ENCODE peak calls at places on chromosomes 4 and X, in four cellular contexts. N, B, O and D are unnamed samples.

GRCh38 chrX:28177202-28177601 is 196.0 kb upstream of the DCAF8L1 start:
- DNase-seq in B (no peak), N (peak; percentile 58), O (no peak), D (no peak)

GRCh38 chr4:180828455-180829018 is 1414.7 kb upstream of the TENM3 start:
- DNase-seq in N (no peak), O (no peak), B (no peak), D (peak; percentile 25)

GRCh38 chr4:103375278-103375677 is 177.1 kb upstream of the CENPE start:
- DNase-seq in B (no peak), N (no peak), O (no peak), D (no peak)

GRCh38 chr4:88007304-88008132 is at the start of gene PKD2:
- DNase-seq in N (peak; percentile 84), O (no peak), B (peak; percentile 85), D (no peak)

GRCh38 chr4:24521544-24521943 is 62.8 kb downstream of the DHX15 start:
- DNase-seq in O (no peak), B (no peak), N (no peak), D (no peak)

GRCh38 chrX:38347136-38347535 is 5.3 kb upstream of the OTC start:
- DNase-seq in O (no peak), N (no peak), B (no peak), D (no peak)

GRCh38 chr4:66572949-66573348 is 902.7 kb upstream of the EPHA5 start:
- DNase-seq in O (no peak), N (no peak), B (no peak), D (no peak)

GRCh38 chr4:140095694-140096482 is 58.1 kb downstream of the MAML3 start:
- DNase-seq in O (no peak), B (no peak), N (no peak), D (no peak)

GRCh38 chr4:69999420-69999819 is 3.7 kb downstream of the STATH start:
- DNase-seq in N (no peak), O (no peak), B (no peak), D (no peak)

GRCh38 chr4:174352405-174352804 is 68.7 kb downstream of the CEP44 start:
- DNase-seq in N (no peak), O (no peak), B (no peak), D (no peak)

GRCh38 chrX:69020316-69020715 is 144.9 kb downstream of the PJA1 start:
- DNase-seq in B (no peak), N (no peak), O (no peak), D (no peak)

GRCh38 chr4:108256538-108256937 is 87.8 kb upstream of the LEF1 start:
- DNase-seq in N (no peak), B (no peak), O (no peak), D (no peak)

GRCh38 chrX:57083143-57083542 is 38.2 kb downstream of the SPIN2B start:
- DNase-seq in N (peak; percentile 19), O (no peak), B (no peak), D (no peak)

GRCh38 chrX:11321986-11322385 is 28.8 kb downstream of the AMELX start:
- DNase-seq in B (no peak), O (no peak), N (no peak), D (no peak)

GRCh38 chrX:86806786-86807185 is 658.5 kb downstream of the DACH2 start:
- DNase-seq in B (peak; percentile 2), N (peak; percentile 21), O (no peak), D (peak; percentile 6)

GRCh38 chr4:183798249-183798920 is 106.7 kb upstream of the STOX2 start:
- DNase-seq in N (peak; percentile 35), O (no peak), B (no peak), D (no peak)

GRCh38 chr4:8274772-8275241 is 5.3 kb downstream of the HTRA3 start:
- DNase-seq in O (no peak), B (no peak), N (no peak), D (no peak)

GRCh38 chr4:100826067-100826466 is 308.2 kb upstream of the EMCN start:
- DNase-seq in B (no peak), O (peak; percentile 53), N (no peak), D (no peak)

DNA sequence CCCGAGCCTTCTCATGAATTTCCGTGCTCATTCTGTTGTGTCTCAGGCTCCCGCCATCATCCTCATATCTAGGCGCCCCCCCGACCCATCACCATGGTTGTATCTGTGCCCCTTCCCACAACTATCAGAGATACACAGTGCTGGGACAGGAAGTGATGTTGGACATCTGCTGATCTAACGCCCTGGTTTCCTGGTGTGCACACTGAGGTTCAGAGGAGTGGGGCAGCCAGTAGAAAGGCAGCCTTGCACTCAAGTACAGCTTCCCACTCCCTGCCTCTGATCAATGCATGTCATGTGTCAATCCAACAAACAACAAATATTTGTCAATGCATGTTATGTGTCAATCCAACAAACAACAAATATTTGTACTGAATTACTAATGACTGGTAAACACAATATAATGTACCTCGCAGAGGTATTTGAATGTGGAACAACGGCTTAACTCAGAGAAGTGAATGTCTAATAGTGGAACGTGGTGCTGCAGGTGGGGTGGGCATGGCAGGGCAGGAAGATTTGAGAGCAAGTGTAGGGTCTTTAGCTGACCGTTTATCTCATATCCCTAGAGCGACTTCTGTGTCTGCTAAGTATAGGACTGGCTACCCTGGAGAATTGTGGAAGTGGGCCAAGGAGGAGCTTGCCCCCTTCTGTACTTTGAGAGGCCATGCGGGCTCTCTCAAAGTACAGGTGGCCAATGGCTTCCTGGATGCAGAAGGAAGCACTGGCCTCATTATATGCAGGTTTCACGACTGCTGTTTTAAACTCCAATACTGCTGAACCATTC is 10.3 kb upstream of the SEL1L3 start:
- DNase-seq in N (no peak), B (no peak), O (no peak), D (no peak)
- TF ChIP-seq USF2 in N (no peak), B (no peak), O (no peak), D (no peak)

GRCh38 chr4:40247350-40247749 is 50.5 kb downstream of the RHOH start:
- DNase-seq in N (no peak), B (no peak), O (no peak), D (no peak)
- TF ChIP-seq ETV6 in N (no peak), B (no peak), O (no peak), D (no peak)

GRCh38 chr4:14842964-14843630 is 159.2 kb upstream of the CPEB2 start:
- DNase-seq in O (no peak), B (no peak), N (no peak), D (no peak)

GRCh38 chr4:14837860-14838259 is 164.4 kb upstream of the CPEB2 start:
- DNase-seq in N (peak; percentile 19), B (no peak), O (no peak), D (no peak)

GRCh38 chr4:14844059-14844458 is 158.2 kb upstream of the CPEB2 start:
- DNase-seq in O (no peak), B (no peak), N (no peak), D (no peak)

DNA sequence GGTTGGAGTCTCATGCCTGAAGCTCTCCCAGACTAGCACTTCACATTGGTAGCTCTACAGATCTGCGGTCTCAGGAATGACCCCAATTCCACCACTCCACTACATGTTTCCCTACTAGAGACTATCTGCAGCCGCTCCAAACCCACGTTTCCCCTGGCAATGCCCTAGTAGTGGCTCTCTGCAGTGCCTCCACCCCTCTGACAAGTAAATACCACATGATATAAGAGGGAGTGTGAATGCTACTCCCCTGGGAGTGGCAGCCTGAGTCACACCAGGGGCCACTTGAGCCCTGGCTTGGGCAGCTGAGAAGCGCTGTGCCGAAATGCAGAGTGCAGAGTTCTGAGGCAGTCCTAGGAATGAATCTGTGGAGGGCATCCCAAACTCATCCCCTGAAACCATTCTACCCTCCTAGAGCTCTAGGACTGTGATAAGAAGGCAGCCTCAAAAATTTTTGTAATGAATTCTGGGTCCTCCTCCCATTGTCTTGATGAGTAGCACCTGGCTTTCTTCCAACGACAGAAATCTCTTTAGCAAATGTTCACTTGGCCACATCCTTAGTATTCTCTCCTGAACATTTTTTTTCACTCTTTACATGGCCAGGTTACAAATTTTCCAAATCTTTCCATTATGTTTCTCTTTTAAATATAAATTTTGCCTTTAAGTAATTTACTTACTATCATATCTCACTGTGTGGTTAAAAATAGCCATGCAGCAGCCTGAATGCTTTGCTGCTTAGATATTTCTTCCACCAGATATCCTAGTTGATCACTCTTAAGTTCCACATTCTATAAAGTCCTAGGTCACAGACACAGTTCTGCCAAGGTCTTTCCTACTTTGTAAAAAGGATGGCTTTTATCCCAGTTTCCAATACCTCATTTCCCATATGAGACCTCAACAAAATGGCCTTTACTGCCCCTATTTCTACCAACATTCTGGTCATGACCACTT is 160.2 kb upstream of the CPEB2 start:
- DNase-seq in O (no peak), B (no peak), N (no peak), D (no peak)
- TF ChIP-seq USF2 in O (no peak), B (no peak), N (no peak), D (no peak)

DNA sequence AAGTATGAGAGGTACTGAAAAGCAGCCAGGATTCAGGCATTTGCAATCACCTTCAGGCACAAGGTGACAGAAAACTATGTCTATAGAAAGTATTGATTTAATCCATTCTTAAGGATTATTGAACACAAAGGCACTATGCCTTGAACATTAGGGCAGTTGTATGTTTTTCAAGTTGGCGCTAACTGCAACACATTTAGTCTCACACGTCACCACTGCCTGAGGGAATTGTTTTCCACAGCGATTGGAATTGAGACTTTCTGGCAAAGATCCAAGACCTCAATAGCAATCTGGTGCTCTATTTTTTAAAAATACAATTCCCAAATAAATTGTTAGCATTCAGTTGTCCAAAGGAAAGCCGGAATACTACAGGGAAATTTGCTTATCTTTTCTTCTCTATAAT is 52.7 kb upstream of the FTHL17 start:
- DNase-seq in N (no peak), O (no peak), B (no peak), D (no peak)
- TF ChIP-seq ETV6 in N (no peak), O (no peak), B (no peak), D (no peak)

DNA sequence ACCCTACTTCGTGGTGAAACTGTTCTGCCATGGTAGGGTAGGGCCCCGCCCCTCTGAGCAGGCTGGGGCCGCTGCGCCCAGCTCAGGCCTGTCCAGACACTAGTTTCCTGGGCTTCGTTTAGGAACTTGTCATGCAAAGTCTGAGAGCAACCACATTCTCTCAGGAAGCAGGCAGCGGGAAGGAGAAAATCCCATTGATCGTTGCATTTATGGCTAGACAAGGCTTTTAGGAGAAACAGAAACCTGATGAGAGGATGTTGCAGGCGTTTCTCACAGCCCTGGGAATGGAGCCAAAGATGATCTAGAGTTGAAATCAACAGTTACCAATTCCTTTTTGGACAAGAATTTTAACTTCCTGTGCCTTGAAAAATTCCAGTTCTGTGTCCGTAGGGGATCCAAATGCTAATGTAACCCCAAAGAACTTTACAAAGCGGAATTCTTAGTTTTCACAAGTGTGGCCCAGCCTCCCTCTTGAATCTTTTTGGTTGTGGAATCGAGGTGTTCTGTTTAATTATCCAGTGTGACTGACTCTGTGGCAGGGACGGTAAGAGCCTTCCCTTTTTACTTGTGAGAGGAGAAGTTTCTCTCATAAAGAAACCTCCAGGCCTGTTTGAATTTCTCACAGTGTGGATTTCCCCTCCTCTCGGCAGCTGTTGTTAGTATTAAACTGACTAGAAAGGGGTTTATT is 4.5 kb upstream of the CXCL9 start:
- DNase-seq in O (peak; percentile 60), B (no peak), N (peak; percentile 37), D (no peak)
- TF ChIP-seq USF2 in O (no peak), B (no peak), N (no peak), D (no peak)

DNA sequence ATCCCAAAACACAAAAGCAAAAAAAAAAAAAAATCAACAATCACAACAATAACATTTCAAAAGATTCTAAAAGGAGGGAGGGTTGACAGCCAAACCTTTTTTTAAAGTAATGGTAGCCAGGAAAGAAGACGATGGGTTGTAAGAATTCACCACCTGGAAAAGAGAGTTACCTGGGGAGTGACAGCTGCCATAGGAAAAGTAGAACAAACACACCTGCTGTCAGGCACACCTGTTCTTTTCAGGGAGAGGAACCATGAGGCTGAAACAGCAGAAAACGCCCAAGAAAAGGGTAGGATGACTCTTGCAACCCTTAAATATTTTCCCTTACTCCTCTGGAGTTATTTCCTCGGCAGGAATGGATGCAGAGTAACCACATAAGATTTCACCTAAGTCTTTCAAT is 388.4 kb upstream of the TEX13C start:
- DNase-seq in O (no peak), N (no peak), B (no peak), D (no peak)
- TF ChIP-seq ETV6 in O (no peak), N (no peak), B (no peak), D (no peak)

GRCh38 chrX:134999469-134999868 is 8.7 kb downstream of the SMIM10 start:
- DNase-seq in O (peak; percentile 2), B (no peak), N (no peak), D (peak; percentile 44)
- TF ChIP-seq USF2 in O (no peak), B (no peak), N (no peak), D (no peak)